ENCODE peak calls at places on chromosomes 2 and 18, in six cellular contexts. H is PC-9; R is body of pancreas; I is GM23248; U is tibial nerve; L is naive thymus-derived CD4-positive, alpha-beta T cell. T is an unnamed sample.

GRCh38 chr2:86221066-86221684 is 21.9 kb downstream of the MRPL35 start:
- DNase-seq in H (no peak), R (peak; percentile 49), U (no peak), I (peak; percentile 63), L (peak; percentile 66), T (peak; percentile 79)

GRCh38 chr2:29011650-29012060 is 30.6 kb downstream of the TOGARAM2 start:
- DNase-seq in U (peak; percentile 11), L (peak; percentile 85), H (no peak), R (peak; percentile 50), I (no peak), T (no peak)

GRCh38 chr18:34548973-34549294 is 161.2 kb upstream of the DTNA start:
- DNase-seq in I (no peak), H (no peak), R (no peak), U (no peak), L (no peak), T (no peak)

GRCh38 chr18:23618862-23619387 is 32.6 kb upstream of the NPC1 start:
- DNase-seq in U (no peak), R (no peak), H (no peak), I (no peak), L (no peak), T (peak; percentile 82)

GRCh38 chr18:45830917-45831316 is 5.4 kb downstream of the SIGLEC15 start:
- DNase-seq in L (no peak), I (no peak), R (no peak), U (no peak), H (no peak), T (no peak)

GRCh38 chr2:241008711-241009121 is 10.3 kb downstream of the SNED1 start:
- DNase-seq in U (no peak), R (no peak), H (no peak), L (no peak), I (no peak), T (no peak)

GRCh38 chr18:22228930-22229329 is 59.5 kb downstream of the GATA6 start:
- DNase-seq in L (no peak), U (no peak), H (no peak), I (peak; percentile 86), R (no peak), T (no peak)

GRCh38 chr2:204691911-204692510 is 146.7 kb downstream of the PARD3B start:
- DNase-seq in I (peak; percentile 91), R (peak; percentile 72), H (peak; percentile 58), U (peak; percentile 78), L (peak; percentile 16), T (peak; percentile 81)

DNA sequence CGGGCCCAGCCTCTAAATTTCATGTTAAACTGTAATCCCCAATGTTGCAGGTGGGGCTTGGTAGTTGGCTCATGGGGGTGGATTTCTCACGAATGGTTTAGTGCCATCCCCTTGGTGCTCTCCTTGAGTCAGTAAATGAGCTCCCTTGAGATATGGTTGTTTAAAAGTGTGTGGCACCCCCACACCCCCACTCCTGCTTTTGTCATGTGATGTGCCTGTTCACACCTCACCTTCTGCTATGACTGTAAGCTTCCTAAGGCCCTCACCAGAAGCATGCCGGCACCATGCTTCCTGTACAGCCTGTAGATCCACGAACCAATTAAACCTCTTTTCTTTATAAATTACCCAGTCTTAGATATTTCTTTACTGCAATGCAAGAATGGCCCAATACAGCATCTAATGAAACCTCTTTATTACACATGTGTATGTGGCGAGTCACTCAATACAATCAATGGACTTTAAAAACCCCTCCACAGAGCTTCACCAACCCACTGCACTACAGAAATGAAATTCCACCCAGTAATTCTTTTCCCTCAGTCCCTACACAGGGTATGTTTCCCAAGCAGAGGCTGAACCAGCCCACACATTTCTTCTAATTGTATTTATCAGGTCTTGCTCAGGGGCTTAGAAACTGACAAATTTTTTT is 47.3 kb downstream of the WDFY1 start:
- DNase-seq in H (no peak), R (no peak), U (no peak), I (no peak), L (no peak), T (no peak)
- H3K4me1 ChIP-seq in H (peaks cover 9% of the 10 kb centered on the region), R (no peaks in the 10 kb centered on the region), U (no peaks in the 10 kb centered on the region), I (no peaks in the 10 kb centered on the region), L (no peaks in the 10 kb centered on the region), T (no peaks in the 10 kb centered on the region)

DNA sequence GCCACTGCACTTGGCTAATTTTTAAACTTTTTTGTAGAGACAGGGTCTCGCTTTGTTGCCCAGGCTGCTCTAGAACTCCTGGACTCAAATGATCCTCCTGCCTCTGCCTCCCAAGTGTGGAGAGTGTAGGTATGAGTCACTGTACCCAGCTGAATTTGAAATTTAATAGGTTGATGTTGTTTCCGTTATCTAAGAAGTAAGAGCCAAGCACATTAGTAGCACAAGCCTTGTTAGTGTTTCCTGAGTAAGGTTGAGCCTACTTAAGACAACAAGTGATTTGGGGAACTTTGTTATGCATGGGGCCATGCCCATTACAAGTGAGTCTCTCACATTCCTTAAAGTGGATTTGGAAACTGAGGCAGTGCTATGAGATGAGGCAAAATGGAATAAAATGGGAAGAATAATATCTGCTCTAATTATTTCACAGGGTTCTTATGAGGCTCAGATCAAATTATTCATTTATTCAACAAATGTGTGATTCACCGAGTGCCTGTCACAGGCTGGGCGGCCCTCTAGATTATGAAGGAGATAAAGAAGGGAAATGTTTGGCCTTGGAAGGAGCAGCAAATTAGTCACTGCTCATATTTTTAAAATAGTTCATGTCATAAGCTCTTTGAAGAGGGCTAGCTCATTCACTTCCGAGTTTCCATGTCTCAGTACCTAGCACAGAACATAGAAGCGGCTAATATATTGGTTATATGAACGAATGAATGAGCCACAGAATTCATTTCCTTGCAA is 217.2 kb downstream of the LDLRAD4 start:
- DNase-seq in H (no peak), L (no peak), U (no peak), R (no peak), I (peak; percentile 87), T (no peak)
- H3K4me1 ChIP-seq in H (no peaks in the 10 kb centered on the region), L (peaks cover 43% of the 10 kb centered on the region), U (peaks cover 8% of the 10 kb centered on the region), R (peaks cover 6% of the 10 kb centered on the region), I (peaks cover 15% of the 10 kb centered on the region), T (no peaks in the 10 kb centered on the region)

DNA sequence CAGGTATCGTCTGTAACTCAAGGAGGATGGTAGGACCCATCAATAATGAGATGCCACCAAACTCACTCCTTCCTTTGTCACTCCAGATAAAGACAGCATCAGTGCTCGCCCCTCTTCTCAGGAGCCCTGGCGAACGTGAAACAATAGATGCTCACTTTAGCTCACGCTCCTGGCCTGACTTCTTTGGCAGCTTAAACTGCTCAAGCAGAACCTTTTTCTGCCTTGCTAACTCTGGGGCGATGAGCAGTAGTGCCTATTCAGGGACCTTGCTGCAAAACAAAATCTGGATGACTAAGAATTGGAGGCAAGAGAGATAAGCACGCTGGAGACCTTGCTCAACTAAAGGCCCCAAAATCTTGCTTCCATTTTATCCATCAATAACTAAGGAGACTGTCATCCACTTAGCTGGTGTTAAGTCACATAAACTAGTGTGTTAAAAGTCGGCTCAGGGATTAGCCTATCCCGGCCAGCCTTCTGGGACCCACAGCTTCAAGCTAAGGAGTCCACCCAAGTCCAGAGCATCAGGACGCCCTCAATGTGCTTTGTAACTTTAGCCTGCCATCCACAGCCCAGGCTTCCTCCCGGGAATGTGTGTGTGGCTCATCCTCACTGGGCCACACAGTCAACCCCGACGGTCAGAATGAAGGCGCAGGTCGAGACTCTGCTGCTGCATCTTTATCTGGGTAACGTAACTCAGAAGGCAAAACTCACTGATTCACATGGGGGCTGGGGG is 38.9 kb downstream of the ZNF516 start:
- DNase-seq in U (no peak), L (no peak), I (no peak), H (no peak), R (no peak), T (peak; percentile 71)
- H3K4me1 ChIP-seq in U (peaks cover 50% of the 10 kb centered on the region), L (peaks cover 13% of the 10 kb centered on the region), I (peaks cover 57% of the 10 kb centered on the region), H (no peaks in the 10 kb centered on the region), R (peaks cover 57% of the 10 kb centered on the region), T (peaks cover 71% of the 10 kb centered on the region)

DNA sequence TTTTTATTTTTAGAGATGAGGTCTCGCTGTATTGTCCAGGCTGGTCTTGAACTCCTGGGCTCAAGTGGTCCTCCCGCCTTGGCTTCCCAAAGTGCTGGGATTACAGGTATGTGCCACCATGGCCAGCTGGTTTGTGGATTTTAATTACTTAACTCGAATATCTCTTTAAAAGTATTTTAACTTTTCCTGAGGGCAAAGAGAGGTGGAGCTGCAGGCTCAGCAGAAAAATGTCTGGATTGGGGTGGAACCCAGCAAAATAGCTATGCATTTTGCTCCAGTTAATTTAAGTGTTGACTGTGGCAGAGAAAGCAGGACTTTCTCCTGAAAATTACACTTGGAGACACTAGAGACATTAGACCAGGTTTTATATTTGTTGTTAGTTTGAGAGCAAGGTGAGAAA is 35.5 kb upstream of the TXNDC2 start:
- DNase-seq in U (no peak), I (no peak), R (no peak), L (no peak), H (peak; percentile 27), T (no peak)
- H3K4me1 ChIP-seq in U (peaks cover 5% of the 10 kb centered on the region), I (no peaks in the 10 kb centered on the region), R (peaks cover 28% of the 10 kb centered on the region), L (no peaks in the 10 kb centered on the region), H (peaks cover 51% of the 10 kb centered on the region), T (peaks cover 7% of the 10 kb centered on the region)

DNA sequence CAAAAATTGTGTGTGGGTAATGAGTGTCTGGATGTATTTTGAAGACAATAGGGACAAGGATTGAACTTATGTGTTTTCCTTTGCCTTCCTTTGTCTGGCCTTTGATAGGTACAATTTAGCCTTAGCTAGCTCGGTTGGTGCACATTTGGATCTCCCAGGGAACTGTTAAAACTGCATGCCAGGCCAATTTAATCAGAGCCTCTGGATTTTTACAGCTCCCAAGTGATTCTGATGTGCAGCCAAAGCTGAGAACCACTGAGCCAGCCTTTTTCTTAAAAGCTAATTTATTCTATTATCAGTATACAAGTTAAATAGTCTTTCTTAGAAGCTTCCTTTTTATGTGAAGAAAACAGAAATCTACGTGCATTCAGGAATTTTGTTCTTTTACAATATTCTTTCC is 25.0 kb downstream of the PLEK start:
- DNase-seq in U (no peak), R (no peak), I (no peak), L (no peak), H (no peak), T (no peak)
- H3K4me1 ChIP-seq in U (no peaks in the 10 kb centered on the region), R (no peaks in the 10 kb centered on the region), I (no peaks in the 10 kb centered on the region), L (no peaks in the 10 kb centered on the region), H (no peaks in the 10 kb centered on the region), T (peaks cover 12% of the 10 kb centered on the region)

DNA sequence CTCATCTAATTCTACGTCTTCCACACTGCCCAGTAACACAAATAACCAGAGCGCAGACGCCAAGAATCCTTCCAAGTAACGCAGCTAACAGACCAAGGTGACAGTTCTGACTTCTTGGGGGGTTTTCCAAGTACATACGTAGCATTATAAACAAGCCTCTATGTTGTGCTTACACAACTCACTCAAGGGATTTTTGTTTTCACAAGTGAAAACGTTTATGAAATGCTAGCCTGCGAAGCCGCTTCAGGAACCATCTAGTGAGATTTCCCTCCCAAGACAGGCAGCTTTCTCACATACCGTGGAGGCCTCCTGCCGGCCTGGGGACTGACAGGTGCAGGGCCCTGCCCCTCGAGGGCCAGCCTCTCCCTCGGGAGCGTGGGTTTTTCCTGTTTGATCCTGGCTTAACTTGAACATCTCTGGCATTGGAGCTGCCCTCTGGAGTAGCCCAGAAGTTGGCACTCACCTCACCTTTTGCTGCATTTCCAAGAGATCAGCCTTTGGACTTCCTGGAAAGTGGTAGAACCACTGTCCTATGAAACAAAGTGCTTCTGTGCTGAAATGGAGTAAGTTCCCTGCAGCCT is 151.1 kb downstream of the MBP start:
- DNase-seq in L (no peak), U (no peak), H (no peak), I (no peak), R (no peak), T (no peak)
- H3K4me1 ChIP-seq in L (peaks cover 7% of the 10 kb centered on the region), U (no peaks in the 10 kb centered on the region), H (no peaks in the 10 kb centered on the region), I (no peaks in the 10 kb centered on the region), R (peaks cover 27% of the 10 kb centered on the region), T (peaks cover 19% of the 10 kb centered on the region)

GRCh38 chr2:55965966-55966365 is 42.4 kb upstream of the EFEMP1 start:
- DNase-seq in R (no peak), H (no peak), I (no peak), L (no peak), U (no peak), T (no peak)
- H3K4me1 ChIP-seq in R (peaks cover 21% of the 10 kb centered on the region), H (no peaks in the 10 kb centered on the region), I (peaks cover 28% of the 10 kb centered on the region), L (no peaks in the 10 kb centered on the region), U (peaks cover 9% of the 10 kb centered on the region), T (no peaks in the 10 kb centered on the region)

T was measured in neural progenitor cell.